ENCODE peak calls at places on chromosome 17, in nine cellular contexts. P is A172; Y is LoVo; J is activated CD4-positive, alpha-beta T cell treated with anti-CD3 and anti-CD28 coated beads for 1 hour; A is mesenchymal stem cell; M is nucleus accumbens; E is hippocampal formation; D is SW 1271; L is non-pigmented ciliary epithelial cell. F is an unnamed sample.

GRCh38 chr17:31431795-31432658 is 40.6 kb downstream of the RAB11FIP4 start:
- DNase-seq in D (no peak), Y (no peak), E (no peak), P (no peak), M (no peak), L (no peak), A (no peak), J (no peak), F (no peak)

GRCh38 chr17:16363749-16364536 is 10.7 kb upstream of the CENPV start:
- DNase-seq in P (peak), M (peak), D (peak), A (peak), J (peak), L (no peak), E (peak), Y (peak), F (peak)

GRCh38 chr17:14061666-14062560 is 7.4 kb upstream of the COX10 start:
- DNase-seq in L (peak), M (no peak), A (peak), E (no peak), D (peak), Y (no peak), J (no peak), P (peak), F (no peak)

GRCh38 chr17:79097226-79098055 is 22.8 kb downstream of the ENGASE start:
- DNase-seq in P (no peak), J (no peak), M (no peak), E (no peak), Y (no peak), L (no peak), A (no peak), D (no peak), F (no peak)

GRCh38 chr17:58918072-58918471 is 162.4 kb downstream of the PPM1E start:
- DNase-seq in L (no peak), J (no peak), D (no peak), P (no peak), M (no peak), E (no peak), A (no peak), Y (no peak), F (no peak)

GRCh38 chr17:27572665-27573064 is 58.3 kb upstream of the LGALS9 start:
- DNase-seq in A (peak), Y (no peak), D (no peak), E (no peak), P (no peak), M (no peak), J (no peak), L (no peak), F (no peak)

GRCh38 chr17:77403854-77404253 is 263.1 kb downstream of the SEC14L1 start:
- DNase-seq in M (no peak), A (no peak), L (no peak), J (no peak), D (no peak), Y (no peak), E (no peak), P (no peak), F (no peak)

GRCh38 chr17:29180051-29180787 is at the start of gene MYO18A:
- DNase-seq in D (peak), M (peak), A (peak), L (no peak), P (peak), E (peak), J (peak), Y (peak), F (peak)

GRCh38 chr17:74730491-74731346 is 6.3 kb upstream of the RAB37 start:
- DNase-seq in L (no peak), P (peak), D (no peak), E (no peak), J (no peak), M (no peak), Y (no peak), A (no peak), F (no peak)

GRCh38 chr17:37317867-37318266 is 57.9 kb upstream of the C17orf78 start:
- DNase-seq in A (no peak), E (no peak), M (no peak), D (no peak), L (no peak), Y (no peak), J (no peak), P (no peak), F (no peak)

GRCh38 chr17:59425085-59425901 is 93.8 kb downstream of the YPEL2 start:
- DNase-seq in P (no peak), D (no peak), A (peak), E (no peak), M (no peak), Y (no peak), L (no peak), J (no peak), F (no peak)

GRCh38 chr17:35743911-35744328 is 9.1 kb downstream of the GAS2L2 start:
- DNase-seq in D (no peak), L (no peak), P (peak), M (no peak), J (no peak), Y (peak), E (no peak), A (peak), F (no peak)

GRCh38 chr17:13393841-13394710 is 207.7 kb downstream of the HS3ST3A1 start:
- DNase-seq in A (peak), Y (no peak), D (no peak), J (no peak), E (no peak), M (no peak), P (no peak), L (peak), F (no peak)

GRCh38 chr17:36823850-36824677 is 113.2 kb upstream of the LHX1 start:
- DNase-seq in Y (no peak), A (no peak), J (no peak), M (no peak), D (no peak), L (no peak), P (no peak), E (no peak), F (no peak)

GRCh38 chr17:49471089-49471683 is 23.9 kb upstream of the NGFR start:
- DNase-seq in M (peak), P (no peak), E (peak), L (no peak), D (no peak), Y (no peak), A (peak), J (no peak), F (peak)

GRCh38 chr17:79410681-79411080 is 200.2 kb downstream of the RBFOX3 start:
- DNase-seq in Y (no peak), A (no peak), P (no peak), D (no peak), J (no peak), L (no peak), E (no peak), M (no peak), F (no peak)

GRCh38 chr17:511001-511690 is 158.5 kb upstream of the RPH3AL start:
- DNase-seq in M (no peak), J (no peak), E (no peak), A (peak), Y (no peak), D (no peak), P (peak), L (no peak), F (no peak)

GRCh38 chr17:15651001-15651582 is 31.6 kb upstream of the FBXW10B start:
- DNase-seq in M (peak), A (no peak), P (peak), Y (no peak), E (no peak), D (peak), J (no peak), L (no peak), F (no peak)

GRCh38 chr17:7293821-7294613 is 422 bp downstream of the YBX2 start:
- DNase-seq in E (no peak), M (no peak), Y (peak), P (no peak), L (no peak), J (no peak), D (no peak), A (no peak), F (no peak)

GRCh38 chr17:58313815-58314705 is 14.5 kb downstream of the TSPOAP1 start:
- DNase-seq in E (no peak), Y (no peak), M (no peak), D (no peak), P (no peak), L (no peak), A (no peak), J (no peak), F (no peak)

GRCh38 chr17:65498831-65499230 is 62.6 kb downstream of the AXIN2 start:
- DNase-seq in L (no peak), J (no peak), M (no peak), D (no peak), Y (no peak), P (no peak), E (peak), A (no peak), F (no peak)

GRCh38 chr17:47225436-47225858 is 16.3 kb downstream of the MYL4 start:
- DNase-seq in M (no peak), D (peak), L (peak), Y (peak), P (peak), J (no peak), A (peak), E (no peak), F (no peak)

GRCh38 chr17:45092932-45093430 is 31.9 kb downstream of the NMT1 start:
- DNase-seq in J (no peak), P (peak), Y (peak), L (peak), A (peak), E (peak), D (peak), M (peak), F (peak)